ENCODE peak calls at places on chromosomes 12 and 14, in four cellular contexts. C, E, B and I are unnamed samples.

GRCh38 chr12:75891072-75891471 is 140.5 kb downstream of the PHLDA1 start:
- DNase-seq in B (no peak), C (no peak), E (no peak), I (no peak)

GRCh38 chr12:89817501-89818226 is 109.0 kb upstream of the ATP2B1 start:
- DNase-seq in B (no peak), C (no peak), E (peak), I (no peak)

GRCh38 chr14:51119411-51120051 is 24.6 kb upstream of the TRIM9 start:
- DNase-seq in E (no peak), C (no peak), B (no peak), I (no peak)

GRCh38 chr14:96958057-96958456 is 160.9 kb downstream of the VRK1 start:
- DNase-seq in E (no peak), B (no peak), C (no peak), I (no peak)

GRCh38 chr12:33672879-33673577 is 233.4 kb upstream of the SYT10 start:
- DNase-seq in C (no peak), B (no peak), E (no peak), I (no peak)

GRCh38 chr14:90820958-90821357 is 4.7 kb upstream of the TTC7B start:
- DNase-seq in C (no peak), B (peak), E (peak), I (peak)

GRCh38 chr14:89719371-89720075 is 235.0 kb downstream of the EFCAB11 start:
- DNase-seq in B (no peak), C (no peak), E (no peak), I (no peak)

GRCh38 chr12:124551268-124552144 is 15.9 kb downstream of the NCOR2 start:
- DNase-seq in E (peak), B (peak), C (no peak), I (no peak)

GRCh38 chr12:104890463-104891096 is 67.5 kb downstream of the SLC41A2 start:
- DNase-seq in C (no peak), B (no peak), E (no peak), I (no peak)

GRCh38 chr12:54991161-54991991 is 6.8 kb upstream of the TESPA1 start:
- DNase-seq in C (no peak), E (peak), B (no peak), I (no peak)

GRCh38 chr14:58639842-58640484 is 2.2 kb downstream of the DACT1 start:
- DNase-seq in B (peak), C (peak), E (peak), I (peak)

GRCh38 chr12:51399893-51400292 is 8.7 kb upstream of the GALNT6 start:
- DNase-seq in B (no peak), C (no peak), E (no peak), I (no peak)

GRCh38 chr12:116466536-116466935 is 92.6 kb upstream of the MAP1LC3B2 start:
- DNase-seq in C (no peak), B (no peak), E (peak), I (no peak)

GRCh38 chr12:103326190-103326589 is 169.6 kb downstream of the C12orf42 start:
- DNase-seq in E (no peak), C (peak), B (no peak), I (no peak)

GRCh38 chr14:68784298-68784910 is 8.5 kb downstream of the ZFP36L1 start:
- DNase-seq in C (peak), E (no peak), B (no peak), I (no peak)

GRCh38 chr12:122932207-122932606 is 34.1 kb downstream of the ABCB9 start:
- DNase-seq in C (no peak), E (no peak), B (no peak), I (no peak)

GRCh38 chr14:57617510-57617909 is 123.9 kb upstream of the CCDC198 start:
- DNase-seq in E (no peak), B (no peak), C (no peak), I (no peak)

GRCh38 chr14:103700753-103701490 is 14.3 kb downstream of the XRCC3 start:
- DNase-seq in E (no peak), B (no peak), C (no peak), I (no peak)

GRCh38 chr14:34874386-34875030 is 652 bp downstream of the BAZ1A start:
- DNase-seq in E (peak), B (peak), C (peak), I (no peak)

GRCh38 chr12:14327717-14328116 is 37.8 kb upstream of the ATF7IP start:
- DNase-seq in C (no peak), B (no peak), E (peak), I (no peak)

GRCh38 chr14:53128303-53128702 is 24.8 kb downstream of the DDHD1 start:
- DNase-seq in C (no peak), B (no peak), E (no peak), I (no peak)

GRCh38 chr14:20690848-20691640 is 2.5 kb downstream of the ANG start:
- DNase-seq in B (peak), E (peak), C (peak), I (peak)

GRCh38 chr14:75769047-75769685 is 108.1 kb downstream of the TTLL5 start:
- DNase-seq in E (no peak), C (no peak), B (peak), I (peak)

GRCh38 chr12:94318178-94318577 is 141.5 kb downstream of the CEP83 start:
- DNase-seq in E (no peak), C (no peak), B (no peak), I (no peak)

GRCh38 chr14:67964391-67964812 is 144.8 kb downstream of the RAD51B start:
- DNase-seq in C (no peak), B (no peak), E (peak), I (no peak)

GRCh38 chr12:68792952-68793351 is 15.0 kb upstream of the MDM2 start:
- DNase-seq in E (peak), C (peak), B (peak), I (no peak)

GRCh38 chr14:38944691-38945090 is 158.3 kb downstream of the SEC23A start:
- DNase-seq in B (no peak), C (no peak), E (no peak), I (no peak)

GRCh38 chr12:68007466-68007865 is 18.2 kb downstream of the IFNG-AS1 start:
- DNase-seq in E (peak), B (no peak), C (no peak), I (no peak)

GRCh38 chr14:91154851-91155625 is 41.2 kb downstream of the DGLUCY start:
- DNase-seq in B (peak), E (peak), C (no peak), I (no peak)

GRCh38 chr14:24681056-24681455 is 47.1 kb upstream of the GZMB start:
- DNase-seq in B (no peak), E (no peak), C (no peak), I (no peak)

GRCh38 chr14:82387699-82388098 is 854.0 kb upstream of the SEL1L start:
- DNase-seq in E (peak), B (peak), C (no peak), I (peak)

GRCh38 chr12:1595026-1595561 is 713 bp upstream of the FBXL14 start:
- DNase-seq in B (peak), E (peak), C (no peak), I (no peak)

GRCh38 chr14:89348726-89349125 is 68.3 kb downstream of the FOXN3 start:
- DNase-seq in B (no peak), C (no peak), E (no peak), I (no peak)

GRCh38 chr14:69827560-69827959 is 30.5 kb upstream of the SLC10A1 start:
- DNase-seq in E (no peak), C (no peak), B (no peak), I (no peak)

GRCh38 chr12:107775093-107775721 is 703 bp downstream of the ASCL4 start:
- DNase-seq in B (no peak), E (peak), C (no peak), I (no peak)

DNA sequence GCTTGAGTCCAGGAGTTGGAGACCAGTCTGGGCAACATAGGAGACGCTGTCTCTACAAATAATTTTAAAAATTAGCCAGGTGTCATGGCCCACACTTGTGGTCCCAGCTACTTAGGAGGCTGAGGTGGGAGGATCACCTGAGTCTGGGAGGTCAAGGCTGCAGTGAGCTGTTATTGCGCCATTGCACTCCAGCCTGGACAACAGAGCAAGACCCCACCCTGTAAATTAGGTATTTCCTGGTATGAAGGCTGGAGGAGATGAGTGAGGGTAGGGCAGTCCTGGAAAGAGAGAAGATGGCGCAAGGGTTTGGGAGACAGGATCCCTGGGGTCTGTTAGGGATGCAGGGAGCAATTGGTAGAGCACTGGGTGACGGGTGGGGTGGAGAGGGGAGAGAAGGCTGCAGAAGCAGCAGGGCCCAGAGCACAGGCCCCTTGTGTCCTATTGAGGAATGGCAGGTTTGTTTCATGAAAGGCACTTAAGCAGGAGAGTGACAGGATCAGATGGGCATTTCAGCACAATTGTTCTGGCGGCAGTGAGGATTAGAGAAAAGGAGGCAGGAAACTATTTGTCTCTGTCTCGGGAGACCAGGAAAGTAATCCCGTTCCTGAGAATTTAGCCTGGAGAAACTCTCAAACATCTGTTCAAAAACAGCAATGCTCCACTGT is 47.2 kb upstream of the KTN1 start:
- DNase-seq in C (no peak), E (no peak), B (no peak), I (no peak)
- TF ChIP-seq CTCF in C (no peak), E (peak), B (no peak), I (peak)

GRCh38 chr12:114444422-114445279 is 38.7 kb upstream of the TBX5 start:
- DNase-seq in C (no peak), E (no peak), B (peak), I (no peak)
- H3K4me3 ChIP-seq in C (no peak), E (no peak), B (no peak), I (no peak)

DNA sequence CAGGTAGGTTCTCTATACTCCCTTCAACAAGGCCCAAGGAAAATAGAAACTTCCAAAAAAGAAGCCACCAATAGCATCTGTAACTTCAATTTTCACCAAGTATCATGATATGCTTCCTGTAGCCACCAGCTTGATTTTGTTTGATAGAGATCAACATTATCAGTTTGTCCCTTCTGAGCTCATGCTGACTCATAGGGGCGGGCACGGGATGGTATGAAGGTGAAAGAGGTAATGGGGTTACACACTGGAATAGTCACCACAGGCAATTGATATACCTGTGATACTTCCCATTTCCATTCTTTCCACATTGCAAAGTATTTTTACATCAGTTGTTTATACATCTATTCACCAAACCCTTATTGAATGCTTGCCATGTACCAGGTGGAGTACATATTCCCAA is 134.1 kb downstream of the KCNA5 start:
- DNase-seq in C (no peak), E (no peak), B (no peak), I (no peak)
- TF ChIP-seq CTCF in C (no peak), E (no peak), B (no peak), I (no peak)

GRCh38 chr14:105419055-105419304 is 647 bp upstream of the MTA1 start:
- DNase-seq in B (no peak), C (no peak), E (no peak), I (no peak)
- H3K4me3 ChIP-seq in B (peak), C (peak), E (peak), I (peak)

DNA sequence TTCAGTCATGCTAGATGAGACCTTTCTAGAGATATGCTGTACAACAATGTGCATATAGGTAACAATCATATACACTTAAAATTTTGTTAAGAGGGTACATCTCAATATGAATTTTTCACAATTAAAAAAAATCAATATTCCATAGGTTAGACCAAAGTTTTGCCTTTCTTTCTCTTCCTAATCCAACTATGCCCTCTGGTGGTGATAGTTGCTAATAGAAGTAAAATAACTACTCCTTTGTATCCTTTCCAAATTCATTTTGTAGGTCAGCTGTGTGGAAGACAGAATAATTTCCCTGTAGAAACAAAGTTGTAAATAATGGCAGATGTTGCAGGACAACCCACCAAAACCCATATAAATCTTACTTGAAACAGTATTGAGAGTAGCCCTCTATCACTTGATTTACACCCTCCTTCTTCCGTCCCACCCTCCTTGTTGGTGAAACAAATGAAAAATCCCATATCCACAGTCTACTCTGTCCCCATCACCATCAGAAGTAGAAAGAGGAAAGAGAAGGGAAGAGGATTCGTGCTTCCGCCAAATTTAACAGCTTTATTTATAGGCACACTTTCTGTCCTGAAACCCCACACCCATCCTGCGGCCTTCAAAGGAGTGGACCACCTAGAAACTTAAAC is 34.2 kb upstream of the KICS2 start:
- DNase-seq in E (peak), C (no peak), B (peak), I (peak)
- TF ChIP-seq CTCF in E (peak), C (peak), B (peak), I (peak)

GRCh38 chr14:65170768-65171251 is 68.5 kb upstream of the MAX start:
- DNase-seq in E (peak), C (peak), B (peak), I (peak)
- H3K4me3 ChIP-seq in E (peak), C (peak), B (peak), I (peak)

DNA sequence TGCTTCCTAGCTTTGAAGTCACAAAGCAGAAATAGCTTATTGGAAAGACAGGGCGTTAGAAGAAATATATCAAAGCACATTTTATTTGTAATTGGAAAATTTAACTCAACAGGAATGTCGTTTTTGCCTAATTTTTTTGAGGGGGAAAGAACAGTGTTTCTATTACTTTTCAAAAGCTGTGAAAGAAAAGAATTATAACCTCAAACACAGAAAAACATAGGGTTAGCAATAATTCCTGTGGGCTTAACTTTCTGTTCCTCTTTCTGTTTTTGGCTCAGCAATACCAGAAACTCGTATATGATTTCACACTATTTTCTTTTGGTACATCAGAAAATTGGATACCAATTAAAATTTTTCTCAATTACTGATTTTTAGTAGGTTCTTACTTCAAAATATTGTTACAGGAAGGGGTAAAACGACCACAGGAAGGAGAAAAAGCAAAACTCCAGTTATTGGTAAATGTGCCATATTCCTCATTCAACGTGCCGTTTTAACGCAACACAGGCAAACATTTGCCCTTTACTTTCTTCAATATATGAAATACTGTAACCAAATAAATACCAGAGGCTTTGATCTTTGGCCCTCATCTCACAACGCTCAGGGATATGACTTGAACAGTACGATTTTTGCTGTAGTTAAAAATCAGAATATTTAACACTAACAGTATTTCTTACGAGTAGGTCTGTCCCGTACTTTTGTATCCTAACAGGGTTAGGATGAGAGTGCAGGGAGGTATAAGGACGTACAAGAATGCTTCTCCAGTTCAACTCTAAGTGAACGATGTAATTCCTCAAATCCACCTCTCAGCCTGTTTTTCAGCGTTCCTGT is 1.3 kb upstream of the RNU6-7 start:
- DNase-seq in E (no peak), C (no peak), B (no peak), I (no peak)
- TF ChIP-seq CTCF in E (no peak), C (no peak), B (no peak), I (no peak)

GRCh38 chr12:121575952-121576615 is 4.7 kb downstream of the KDM2B start:
- DNase-seq in B (peak), C (no peak), E (no peak), I (no peak)
- H3K4me3 ChIP-seq in B (no peak), C (no peak), E (no peak), I (peak)

GRCh38 chr12:47808574-47809380 is 10.9 kb downstream of the HDAC7 start:
- DNase-seq in B (no peak), C (peak), E (no peak), I (no peak)
- TF ChIP-seq CTCF in B (peak), C (no peak), E (peak), I (peak)